ENCODE peak calls at places on chromosomes 6 and 20, in six cellular contexts. R is naive thymus-derived CD4-positive, alpha-beta T cell; E is NCI-H748 treated with DMSO at 0.1 percent for 48 hours; T is stimulated activated naive CD8-positive, alpha-beta T cell treated with anti-CD3 and anti-CD28 coated beads, Interleukin-15, Interleukin-2, amounts not matched to agents 100 U/mL and 50 U/mL, for 24 hours; O is epithelial cell of esophagus; Q is C1 segment of cervical spinal cord. X is an unnamed sample.

GRCh38 chr6:21438237-21438985 is 155.1 kb upstream of the SOX4 start:
- DNase-seq in R (no peak), T (peak), Q (no peak), E (no peak), O (peak), X (peak)

GRCh38 chr20:6562111-6562510 is 205.4 kb upstream of the BMP2 start:
- DNase-seq in Q (no peak), O (peak), T (no peak), E (no peak), R (no peak), X (no peak)

GRCh38 chr6:21259660-21260059 is 333.9 kb upstream of the SOX4 start:
- DNase-seq in E (no peak), Q (no peak), T (no peak), O (no peak), R (no peak), X (no peak)

GRCh38 chr6:33848498-33848897 is 44.7 kb upstream of the MLN start:
- DNase-seq in T (no peak), Q (no peak), O (no peak), E (no peak), R (no peak), X (peak)

GRCh38 chr6:5737460-5737859 is 269.3 kb downstream of the NRN1 start:
- DNase-seq in Q (no peak), O (no peak), T (no peak), E (no peak), R (no peak), X (no peak)

GRCh38 chr6:128162423-128162822 is 261.6 kb upstream of the THEMIS start:
- DNase-seq in O (no peak), Q (no peak), R (no peak), T (no peak), E (no peak), X (no peak)

GRCh38 chr20:63663332-63664066 is 5.4 kb downstream of the RTEL1 start:
- DNase-seq in E (no peak), O (no peak), R (no peak), Q (no peak), T (no peak), X (no peak)

GRCh38 chr6:11042750-11043551 is 1.2 kb downstream of the ELOVL2 start:
- DNase-seq in E (peak), O (peak), Q (no peak), R (peak), T (no peak), X (no peak)

GRCh38 chr20:61598586-61598985 is 346.5 kb downstream of the CDH4 start:
- DNase-seq in T (no peak), O (no peak), E (no peak), Q (no peak), R (no peak), X (no peak)

GRCh38 chr20:10654630-10655029 is 19.2 kb downstream of the JAG1 start:
- DNase-seq in O (peak), R (no peak), Q (no peak), E (peak), T (no peak), X (no peak)

X was measured in NCI-H2171.